ENCODE peak calls at places on chromosomes 1 and 21, in four cellular contexts. One of them, this sample, is unnamed.

GRCh38 chr1:51344276-51344601 is 13.9 kb upstream of the TTC39A start:
- DNase-seq in endothelial cell: no peak
- DNase-seq in activated CD8-positive, alpha-beta memory T cell treated with anti-CD3 and anti-CD28 coated beads for 48 hours: no peak
- DNase-seq in ELR: no peak
- DNase-seq in this sample: no peak

GRCh38 chr1:207659545-207660148 is 14.7 kb downstream of the CR1L start:
- DNase-seq in endothelial cell: no peak
- DNase-seq in ELR: no peak
- DNase-seq in activated CD8-positive, alpha-beta memory T cell treated with anti-CD3 and anti-CD28 coated beads for 48 hours: no peak
- DNase-seq in this sample: no peak

GRCh38 chr1:180188103-180188506 is 33.4 kb downstream of the QSOX1 start:
- DNase-seq in endothelial cell: peak
- DNase-seq in activated CD8-positive, alpha-beta memory T cell treated with anti-CD3 and anti-CD28 coated beads for 48 hours: no peak
- DNase-seq in ELR: peak
- DNase-seq in this sample: peak

GRCh38 chr1:31848381-31848897 is 32.6 kb upstream of the SPOCD1 start:
- DNase-seq in activated CD8-positive, alpha-beta memory T cell treated with anti-CD3 and anti-CD28 coated beads for 48 hours: no peak
- DNase-seq in ELR: no peak
- DNase-seq in endothelial cell: no peak
- DNase-seq in this sample: no peak

GRCh38 chr1:8018492-8019228 is 7.4 kb downstream of the ERRFI1 start:
- DNase-seq in ELR: no peak
- DNase-seq in endothelial cell: no peak
- DNase-seq in activated CD8-positive, alpha-beta memory T cell treated with anti-CD3 and anti-CD28 coated beads for 48 hours: no peak
- DNase-seq in this sample: no peak

GRCh38 chr1:221874285-221875003 is 132.6 kb upstream of the DUSP10 start:
- DNase-seq in activated CD8-positive, alpha-beta memory T cell treated with anti-CD3 and anti-CD28 coated beads for 48 hours: no peak
- DNase-seq in endothelial cell: no peak
- DNase-seq in ELR: peak
- DNase-seq in this sample: no peak

GRCh38 chr1:27405074-27405473 is 12.7 kb downstream of the GPR3 start:
- DNase-seq in activated CD8-positive, alpha-beta memory T cell treated with anti-CD3 and anti-CD28 coated beads for 48 hours: no peak
- DNase-seq in ELR: no peak
- DNase-seq in endothelial cell: no peak
- DNase-seq in this sample: peak

GRCh38 chr21:45393833-45394638 is 10.9 kb upstream of the COL18A1 start:
- DNase-seq in endothelial cell: no peak
- DNase-seq in ELR: no peak
- DNase-seq in activated CD8-positive, alpha-beta memory T cell treated with anti-CD3 and anti-CD28 coated beads for 48 hours: no peak
- DNase-seq in this sample: no peak

GRCh38 chr1:234998174-234998741 is 130.4 kb downstream of the TOMM20 start:
- DNase-seq in ELR: peak
- DNase-seq in activated CD8-positive, alpha-beta memory T cell treated with anti-CD3 and anti-CD28 coated beads for 48 hours: no peak
- DNase-seq in endothelial cell: no peak
- DNase-seq in this sample: no peak

This sample was measured in H1.